ENCODE peak calls at places on chromosome 5, in ten cellular contexts. Q is WERI-Rb-1; L is cardiac fibroblast; M is occipital lobe; A is CD8-positive, alpha-beta T cell; W is T-helper 1 cell; I is stimulated activated CD8-positive, alpha-beta memory T cell treated with anti-CD3 and anti-CD28 coated beads, Interleukin-15, amount 100 ng/mL, for 1 hour; S is activated naive CD8-positive, alpha-beta T cell treated with anti-CD3 and anti-CD28 coated beads, Interleukin-2, amount 50 U/mL, for 24 hours; V is T-helper 9 cell; O is BJ. G is an unnamed sample.

GRCh38 chr5:160133918-160134304 is 14.7 kb upstream of the PWWP2A start:
- DNase-seq in L (no peak), O (no peak), M (no peak), A (no peak), W (no peak), Q (no peak), S (no peak), V (no peak), I (no peak), G (no peak)

GRCh38 chr5:55110156-55110680 is 7.8 kb downstream of the GZMA start:
- DNase-seq in V (no peak), I (no peak), M (no peak), S (no peak), A (no peak), L (no peak), O (no peak), W (no peak), Q (no peak), G (no peak)

GRCh38 chr5:132334812-132335211 is 34.7 kb upstream of the SLC22A5 start:
- DNase-seq in S (no peak), M (no peak), I (no peak), A (no peak), L (peak), V (no peak), W (no peak), O (no peak), Q (no peak), G (no peak)

GRCh38 chr5:163408311-163408923 is 29.0 kb upstream of the CCNG1 start:
- DNase-seq in V (peak), W (peak), I (peak), A (peak), Q (peak), L (peak), M (peak), O (peak), S (peak), G (peak)

GRCh38 chr5:176748073-176748966 is 62.0 kb upstream of the UNC5A start:
- DNase-seq in A (no peak), S (no peak), Q (no peak), I (no peak), M (no peak), L (no peak), W (no peak), O (no peak), V (no peak), G (no peak)

GRCh38 chr5:171640396-171640981 is 145.1 kb upstream of the SMIM23 start:
- DNase-seq in L (no peak), W (no peak), V (no peak), I (no peak), S (no peak), O (no peak), A (no peak), M (no peak), Q (no peak), G (no peak)

GRCh38 chr5:60634054-60634453 is 65.9 kb downstream of the DEPDC1B start:
- DNase-seq in O (no peak), L (no peak), I (no peak), S (no peak), A (no peak), W (no peak), V (no peak), M (no peak), Q (no peak), G (no peak)

GRCh38 chr5:138985256-138985655 is 110.1 kb upstream of the LRRTM2 start:
- DNase-seq in O (no peak), L (no peak), Q (no peak), S (no peak), M (no peak), V (no peak), A (no peak), W (no peak), I (no peak), G (no peak)

GRCh38 chr5:100553209-100553608 is 18.0 kb downstream of the FAM174A start:
- DNase-seq in L (peak), A (no peak), V (no peak), W (no peak), O (peak), S (no peak), I (no peak), M (no peak), Q (no peak), G (no peak)

GRCh38 chr5:157219491-157220271 is 39.0 kb downstream of the ITK start:
- DNase-seq in V (no peak), O (no peak), I (no peak), W (no peak), L (no peak), M (no peak), Q (no peak), A (no peak), S (no peak), G (no peak)

GRCh38 chr5:85017271-85017670 is 632.6 kb upstream of the EDIL3 start:
- DNase-seq in M (no peak), S (no peak), V (no peak), W (no peak), I (no peak), L (no peak), O (no peak), A (no peak), Q (no peak), G (no peak)

GRCh38 chr5:92581249-92581648 is 999.8 kb downstream of the NR2F1-AS1 start:
- DNase-seq in V (no peak), Q (no peak), W (no peak), S (no peak), M (no peak), O (no peak), I (no peak), A (no peak), L (no peak), G (no peak)

GRCh38 chr5:14268236-14268701 is 125.1 kb downstream of the TRIO start:
- DNase-seq in I (no peak), Q (no peak), W (no peak), A (no peak), O (peak), V (no peak), L (peak), M (no peak), S (no peak), G (no peak)

GRCh38 chr5:148967783-148968182 is 95.1 kb downstream of the SH3TC2 start:
- DNase-seq in I (no peak), Q (no peak), M (no peak), A (no peak), L (no peak), V (no peak), O (no peak), W (no peak), S (no peak), G (no peak)

GRCh38 chr5:137564475-137564961 is 65.4 kb upstream of the SPOCK1 start:
- DNase-seq in A (no peak), S (no peak), L (peak), I (no peak), Q (no peak), O (no peak), M (no peak), V (no peak), W (no peak), G (no peak)

GRCh38 chr5:114319236-114319635 is 42.6 kb upstream of the KCNN2 start:
- DNase-seq in L (no peak), I (no peak), Q (no peak), W (no peak), O (no peak), S (no peak), M (no peak), V (no peak), A (no peak), G (no peak)

GRCh38 chr5:13932006-13932405 is 12.5 kb downstream of the DNAH5 start:
- DNase-seq in O (no peak), L (no peak), M (no peak), Q (no peak), A (no peak), V (no peak), W (no peak), I (no peak), S (no peak), G (no peak)

GRCh38 chr5:169126376-169127043 is 174.4 kb downstream of the SLIT3 start:
- DNase-seq in S (no peak), V (no peak), O (no peak), M (no peak), I (no peak), W (no peak), Q (no peak), A (no peak), L (no peak), G (no peak)

GRCh38 chr5:103519550-103519949 is 43.0 kb downstream of the NUDT12 start:
- DNase-seq in M (no peak), S (no peak), Q (no peak), L (peak), W (no peak), I (no peak), A (no peak), O (no peak), V (no peak), G (peak)

GRCh38 chr5:45696206-45696836 is at the start of gene HCN1:
- DNase-seq in I (no peak), W (no peak), Q (peak), V (no peak), M (peak), L (peak), O (peak), A (no peak), S (peak), G (peak)

GRCh38 chr5:101390317-101390908 is 487.3 kb upstream of the ST8SIA4 start:
- DNase-seq in M (no peak), O (peak), V (no peak), Q (peak), A (no peak), W (no peak), I (no peak), S (no peak), L (peak), G (peak)

GRCh38 chr5:154611341-154611767 is 133.3 kb upstream of the HAND1 start:
- DNase-seq in O (no peak), S (no peak), I (no peak), Q (no peak), V (no peak), W (no peak), M (no peak), L (peak), A (no peak), G (peak)

GRCh38 chr5:132495672-132496630 is 5.4 kb upstream of the IRF1 start:
- DNase-seq in Q (peak), A (peak), I (peak), L (peak), W (peak), O (peak), S (peak), M (peak), V (peak), G (peak)

GRCh38 chr5:25516136-25516535 is 871.4 kb upstream of the CDH10 start:
- DNase-seq in S (no peak), Q (peak), L (no peak), O (no peak), V (no peak), M (no peak), W (no peak), A (no peak), I (no peak), G (no peak)

GRCh38 chr5:154302181-154302580 is 111.6 kb downstream of the GALNT10 start:
- DNase-seq in I (no peak), O (no peak), S (no peak), W (no peak), M (peak), A (no peak), L (no peak), Q (no peak), V (no peak), G (no peak)

GRCh38 chr5:142800776-142801494 is 30.8 kb downstream of the ARHGAP26 start:
- DNase-seq in O (no peak), L (no peak), M (no peak), A (peak), W (no peak), Q (no peak), V (no peak), S (peak), I (no peak), G (no peak)

GRCh38 chr5:683619-684481 is 9.3 kb downstream of the TPPP start:
- DNase-seq in W (no peak), I (no peak), A (peak), Q (no peak), L (no peak), S (no peak), O (no peak), V (no peak), M (no peak), G (no peak)

GRCh38 chr5:178392998-178393397 is 160.4 kb upstream of the PHYKPL start:
- DNase-seq in L (no peak), I (no peak), A (no peak), V (no peak), W (no peak), Q (no peak), S (no peak), M (no peak), O (no peak), G (no peak)

GRCh38 chr5:112208699-112209615 is 210.1 kb downstream of the EPB41L4A start:
- DNase-seq in I (no peak), L (peak), M (no peak), S (no peak), V (no peak), A (no peak), O (no peak), W (no peak), Q (no peak), G (no peak)

GRCh38 chr5:137296213-137296702 is 202.9 kb downstream of the SPOCK1 start:
- DNase-seq in A (no peak), V (no peak), W (no peak), I (no peak), L (no peak), M (no peak), Q (peak), O (peak), S (no peak), G (no peak)

GRCh38 chr5:143051244-143052058 is 281.3 kb downstream of the ARHGAP26 start:
- DNase-seq in Q (no peak), L (peak), A (no peak), W (no peak), I (no peak), S (no peak), V (no peak), O (peak), M (no peak), G (no peak)

GRCh38 chr5:117318528-117318927 is 743.9 kb upstream of the SEMA6A start:
- DNase-seq in L (no peak), Q (no peak), I (no peak), A (no peak), V (no peak), W (no peak), O (no peak), S (no peak), M (no peak), G (peak)

GRCh38 chr5:107056278-107056677 is 614.5 kb downstream of the EFNA5 start:
- DNase-seq in S (no peak), A (no peak), M (no peak), W (no peak), L (no peak), Q (no peak), O (no peak), V (no peak), I (no peak), G (no peak)

GRCh38 chr5:35478856-35479682 is 138.6 kb upstream of the SPEF2 start:
- DNase-seq in O (peak), L (peak), M (no peak), A (no peak), W (no peak), Q (no peak), S (no peak), I (no peak), V (no peak), G (no peak)

GRCh38 chr5:123438244-123438643 is 15.0 kb upstream of the CEP120 start:
- DNase-seq in A (no peak), W (no peak), O (no peak), I (no peak), V (no peak), S (no peak), M (no peak), Q (no peak), L (no peak), G (no peak)

GRCh38 chr5:176334031-176334770 is 27.4 kb downstream of the KIAA1191 start:
- DNase-seq in W (no peak), M (no peak), A (no peak), Q (no peak), I (no peak), S (no peak), O (no peak), L (no peak), V (no peak), G (no peak)

GRCh38 chr5:151770383-151771258 is 1.1 kb upstream of the G3BP1 start:
- DNase-seq in M (peak), O (no peak), S (peak), W (peak), V (peak), L (peak), A (no peak), Q (peak), I (peak), G (peak)

GRCh38 chr5:128105203-128105602 is 21.6 kb downstream of the SLC12A2 start:
- DNase-seq in O (no peak), L (no peak), A (no peak), Q (no peak), I (no peak), S (no peak), V (no peak), W (no peak), M (no peak), G (no peak)

G was measured in endothelial cell.